ENCODE peak calls at places on chromosomes 13 and 19, in five cellular contexts. One of them, this sample, is unnamed.

GRCh38 chr19:42683917-42684513 is 56.3 kb downstream of the PSG3 start:
- DNase-seq in H9: no peak
- DNase-seq in H1: peak; percentile 46
- DNase-seq in mesenchymal stem cell: peak; percentile 7
- DNase-seq in IMR-90: peak; percentile 31
- DNase-seq in this sample: no peak

GRCh38 chr19:12953456-12954149 is 3.4 kb downstream of the GADD45GIP1 start:
- DNase-seq in H1: no peak
- DNase-seq in H9: no peak
- DNase-seq in IMR-90: no peak
- DNase-seq in mesenchymal stem cell: no peak
- DNase-seq in this sample: no peak

GRCh38 chr13:98947925-98948324 is 29.9 kb downstream of the DOCK9 start:
- DNase-seq in H1: no peak
- DNase-seq in H9: no peak
- DNase-seq in mesenchymal stem cell: peak; percentile 25
- DNase-seq in IMR-90: no peak
- DNase-seq in this sample: no peak

GRCh38 chr19:44308011-44308410 is 3.2 kb upstream of the ZNF235 start:
- DNase-seq in H9: no peak
- DNase-seq in H1: no peak
- DNase-seq in IMR-90: no peak
- DNase-seq in mesenchymal stem cell: no peak
- DNase-seq in this sample: no peak

GRCh38 chr19:35449347-35450043 is 1.4 kb downstream of the FFAR2 start:
- DNase-seq in H1: no peak
- DNase-seq in H9: no peak
- DNase-seq in IMR-90: no peak
- DNase-seq in mesenchymal stem cell: no peak
- DNase-seq in this sample: no peak

GRCh38 chr19:24048261-24048660 is 38.7 kb upstream of the ZNF254 start:
- DNase-seq in H1: no peak
- DNase-seq in H9: peak; percentile 27
- DNase-seq in mesenchymal stem cell: no peak
- DNase-seq in IMR-90: no peak
- DNase-seq in this sample: no peak

GRCh38 chr13:98941536-98941935 is 36.3 kb downstream of the DOCK9 start:
- DNase-seq in IMR-90: no peak
- DNase-seq in H1: no peak
- DNase-seq in H9: no peak
- DNase-seq in mesenchymal stem cell: no peak
- DNase-seq in this sample: no peak

GRCh38 chr13:110869805-110870706 is 44.8 kb downstream of the ANKRD10 start:
- DNase-seq in IMR-90: peak; percentile 100
- DNase-seq in mesenchymal stem cell: peak; percentile 100
- DNase-seq in H1: peak; percentile 59
- DNase-seq in H9: peak; percentile 74
- DNase-seq in this sample: no peak

GRCh38 chr13:97339019-97339988 is 94.7 kb upstream of the RAP2A start:
- DNase-seq in H1: no peak
- DNase-seq in mesenchymal stem cell: peak; percentile 67
- DNase-seq in H9: no peak
- DNase-seq in IMR-90: peak; percentile 98
- DNase-seq in this sample: no peak

GRCh38 chr13:51221674-51222509 is at the start of gene FAM124A:
- DNase-seq in H9: no peak
- DNase-seq in H1: peak; percentile 80
- DNase-seq in IMR-90: peak; percentile 4
- DNase-seq in mesenchymal stem cell: peak; percentile 32
- DNase-seq in this sample: peak; percentile 70

GRCh38 chr19:10611907-10612306 is 13.4 kb upstream of the SLC44A2 start:
- DNase-seq in IMR-90: no peak
- DNase-seq in H1: no peak
- DNase-seq in mesenchymal stem cell: no peak
- DNase-seq in H9: no peak
- DNase-seq in this sample: no peak

GRCh38 chr19:40366697-40367561 is 18.4 kb downstream of the PLD3 start:
- DNase-seq in mesenchymal stem cell: peak; percentile 87
- DNase-seq in H9: peak; percentile 77
- DNase-seq in H1: peak; percentile 75
- DNase-seq in IMR-90: peak; percentile 24
- DNase-seq in this sample: peak; percentile 58

GRCh38 chr13:79393564-79394249 is 12.3 kb downstream of the RBM26 start:
- DNase-seq in H1: no peak
- DNase-seq in IMR-90: no peak
- DNase-seq in H9: no peak
- DNase-seq in mesenchymal stem cell: no peak
- DNase-seq in this sample: no peak

GRCh38 chr19:14391156-14391821 is 10.0 kb downstream of the ADGRE5 start:
- DNase-seq in H9: no peak
- DNase-seq in H1: no peak
- DNase-seq in IMR-90: no peak
- DNase-seq in mesenchymal stem cell: no peak
- DNase-seq in this sample: no peak

GRCh38 chr13:84405286-84405685 is 523.0 kb upstream of the SLITRK1 start:
- DNase-seq in H9: no peak
- DNase-seq in mesenchymal stem cell: no peak
- DNase-seq in IMR-90: peak; percentile 64
- DNase-seq in H1: no peak
- DNase-seq in this sample: no peak

GRCh38 chr13:79780240-79780639 is 299.3 kb downstream of the NDFIP2 start:
- DNase-seq in H1: no peak
- DNase-seq in mesenchymal stem cell: peak; percentile 51
- DNase-seq in IMR-90: peak; percentile 42
- DNase-seq in H9: no peak
- DNase-seq in this sample: no peak

GRCh38 chr19:35462476-35462953 is 14.5 kb downstream of the FFAR2 start:
- DNase-seq in H1: no peak
- DNase-seq in mesenchymal stem cell: peak; percentile 29
- DNase-seq in H9: no peak
- DNase-seq in IMR-90: no peak
- DNase-seq in this sample: no peak

GRCh38 chr19:37954421-37954874 is 47.4 kb downstream of the SIPA1L3 start:
- DNase-seq in mesenchymal stem cell: no peak
- DNase-seq in H9: no peak
- DNase-seq in IMR-90: no peak
- DNase-seq in H1: no peak
- DNase-seq in this sample: no peak

GRCh38 chr13:112814905-112815585 is 125.2 kb downstream of the ATP11A start:
- DNase-seq in IMR-90: peak; percentile 44
- DNase-seq in H9: no peak
- DNase-seq in mesenchymal stem cell: peak; percentile 15
- DNase-seq in H1: no peak
- DNase-seq in this sample: no peak

GRCh38 chr13:19601749-19602725 is 31.4 kb upstream of the MPHOSPH8 start:
- DNase-seq in H9: peak; percentile 64
- DNase-seq in IMR-90: peak; percentile 27
- DNase-seq in H1: peak; percentile 80
- DNase-seq in mesenchymal stem cell: peak; percentile 37
- DNase-seq in this sample: peak; percentile 40

GRCh38 chr19:1674293-1674679 is 21.9 kb upstream of the TCF3 start:
- DNase-seq in mesenchymal stem cell: no peak
- DNase-seq in H1: no peak
- DNase-seq in H9: peak; percentile 22
- DNase-seq in IMR-90: no peak
- DNase-seq in this sample: no peak

GRCh38 chr13:47794963-47795362 is 206.1 kb downstream of the SUCLA2 start:
- DNase-seq in H9: no peak
- DNase-seq in IMR-90: peak; percentile 2
- DNase-seq in mesenchymal stem cell: peak; percentile 22
- DNase-seq in H1: no peak
- DNase-seq in this sample: no peak

GRCh38 chr13:23579886-23580706 is 9.9 kb downstream of the TNFRSF19 start:
- DNase-seq in H1: peak; percentile 63
- DNase-seq in H9: no peak
- DNase-seq in IMR-90: peak; percentile 40
- DNase-seq in mesenchymal stem cell: peak; percentile 6
- DNase-seq in this sample: no peak

GRCh38 chr19:1856345-1856697 is 7.1 kb downstream of the KLF16 start:
- DNase-seq in H1: peak; percentile 53
- DNase-seq in mesenchymal stem cell: no peak
- DNase-seq in H9: no peak
- DNase-seq in IMR-90: no peak
- DNase-seq in this sample: no peak

GRCh38 chr19:13848811-13849241 is 28.1 kb upstream of the NANOS3 start:
- DNase-seq in mesenchymal stem cell: peak; percentile 66
- DNase-seq in H1: no peak
- DNase-seq in H9: no peak
- DNase-seq in IMR-90: no peak
- DNase-seq in this sample: no peak

GRCh38 chr19:17415107-17415506 is 4.7 kb upstream of the MVB12A start:
- DNase-seq in IMR-90: no peak
- DNase-seq in H9: peak; percentile 79
- DNase-seq in mesenchymal stem cell: peak; percentile 49
- DNase-seq in H1: no peak
- DNase-seq in this sample: no peak

DNA sequence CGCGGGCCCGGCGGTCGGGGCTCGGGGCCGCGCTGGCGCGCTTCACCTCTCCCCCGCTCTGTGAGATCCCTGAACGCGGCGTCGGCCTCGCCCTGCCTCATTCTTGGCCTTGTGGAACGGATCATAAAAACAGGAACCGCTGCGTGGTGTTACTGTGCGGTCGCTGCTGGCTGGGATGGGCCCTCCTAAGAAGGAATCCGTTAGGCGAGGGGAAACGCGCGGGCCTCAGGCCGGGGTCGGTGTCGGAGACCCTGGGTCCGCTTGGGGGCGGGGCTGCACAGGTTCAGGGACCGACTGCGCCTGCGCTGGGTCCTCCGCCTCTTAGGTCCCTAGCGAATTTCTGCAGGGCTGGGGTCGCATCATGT is 381 bp downstream of the CKAP2 start:
- DNase-seq in H9: peak; percentile 86
- DNase-seq in IMR-90: peak; percentile 43
- DNase-seq in H1: peak; percentile 94
- DNase-seq in mesenchymal stem cell: peak; percentile 83
- DNase-seq in this sample: peak; percentile 76
- H4K8ac ChIP-seq in H9: no peak overlapping the region
- H4K8ac ChIP-seq in IMR-90: peak overlapping the region; percentile 20
- H4K8ac ChIP-seq in H1: peak overlapping the region; percentile 69
- H4K8ac ChIP-seq in mesenchymal stem cell: no peak overlapping the region
- H4K8ac ChIP-seq in this sample: peak overlapping the region; percentile 9

DNA sequence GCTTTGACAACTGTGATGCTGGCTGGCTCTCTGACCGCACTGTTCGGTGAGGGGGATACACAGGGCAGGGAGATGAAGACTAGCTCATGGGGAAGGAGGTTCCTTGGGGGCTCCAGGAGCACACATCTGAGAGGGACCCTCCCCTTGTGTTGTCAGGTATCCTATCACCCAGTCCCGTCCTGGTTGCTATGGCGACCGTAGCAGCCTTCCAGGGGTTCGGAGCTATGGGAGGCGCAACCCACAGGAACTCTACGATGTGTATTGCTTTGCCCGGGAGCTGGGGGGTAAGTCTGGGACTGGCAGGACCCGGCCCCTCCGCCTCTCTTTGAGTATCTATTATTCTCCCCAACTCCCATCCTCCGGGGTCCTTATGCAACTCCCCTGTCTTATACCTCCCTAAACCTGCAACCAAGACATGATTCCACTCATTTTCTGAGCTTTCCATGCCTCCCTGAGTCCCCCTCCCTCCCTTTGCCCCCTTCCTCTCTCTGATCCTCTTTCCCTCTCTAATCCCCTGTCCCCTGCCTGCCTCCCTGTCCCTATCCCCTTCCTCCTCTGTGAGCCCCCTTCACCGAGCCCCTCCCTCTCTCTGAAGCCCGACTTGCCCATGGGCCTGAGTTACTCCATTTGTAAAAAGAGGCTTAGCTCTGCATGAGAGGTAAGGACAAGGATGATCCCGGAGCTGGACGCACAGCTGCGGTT is 12.5 kb downstream of the NCAN start:
- DNase-seq in mesenchymal stem cell: no peak
- DNase-seq in H9: no peak
- DNase-seq in IMR-90: no peak
- DNase-seq in H1: no peak
- DNase-seq in this sample: no peak
- H2AFZ ChIP-seq in mesenchymal stem cell: no peak overlapping the region
- H2AFZ ChIP-seq in H9: no peak overlapping the region
- H2AFZ ChIP-seq in IMR-90: peak overlapping the region; percentile 91
- H2AFZ ChIP-seq in H1: no peak overlapping the region
- H2AFZ ChIP-seq in this sample: no peak overlapping the region

DNA sequence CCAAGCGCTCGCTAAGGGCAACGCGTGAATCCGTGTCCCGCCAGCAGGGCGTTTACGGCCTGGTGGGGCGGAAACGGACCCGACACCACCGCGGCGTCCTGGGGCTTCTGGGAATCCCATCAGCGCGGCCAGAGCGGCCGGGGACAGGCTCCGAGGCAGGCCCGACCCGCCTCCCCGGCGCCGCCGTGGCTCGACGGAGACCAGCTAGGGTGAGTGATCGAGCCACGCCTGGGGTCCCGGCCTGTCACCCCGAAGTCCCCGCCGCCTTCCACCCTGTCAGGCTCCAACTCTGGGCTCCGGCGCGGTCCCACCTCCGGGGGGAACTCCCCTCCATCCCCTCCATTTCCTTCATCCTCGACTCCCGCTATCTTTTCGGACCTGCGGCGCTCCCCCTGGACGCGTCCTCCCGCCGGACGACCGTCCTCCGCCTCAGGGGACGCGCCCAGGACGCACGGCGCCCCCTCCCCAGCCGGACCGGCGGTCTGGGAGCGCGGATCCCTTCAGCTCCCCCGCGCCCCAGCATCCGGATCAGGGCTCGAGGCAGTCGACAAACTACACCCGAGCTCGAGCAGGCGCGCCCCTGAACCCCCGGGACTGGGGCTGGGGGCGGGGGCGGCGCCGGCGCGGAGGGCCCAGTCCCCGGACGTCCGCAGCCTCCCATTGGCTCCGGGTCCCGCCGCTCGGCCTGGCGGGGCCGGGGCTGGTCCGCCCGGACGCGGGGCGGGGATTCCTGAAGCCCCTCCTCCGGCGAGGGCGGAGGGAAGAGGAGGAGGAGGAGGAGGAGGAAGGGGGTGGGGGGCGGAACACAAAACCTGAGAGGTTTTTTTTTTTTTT is 643 bp upstream of the BICRA start:
- DNase-seq in H1: peak; percentile 97
- DNase-seq in H9: peak; percentile 93
- DNase-seq in mesenchymal stem cell: peak; percentile 94
- DNase-seq in IMR-90: peak; percentile 90
- DNase-seq in this sample: peak; percentile 95
- H4K8ac ChIP-seq in H1: peak overlapping the region; percentile 66
- H4K8ac ChIP-seq in H9: no peak overlapping the region
- H4K8ac ChIP-seq in mesenchymal stem cell: peak overlapping the region; percentile 94
- H4K8ac ChIP-seq in IMR-90: peak overlapping the region; percentile 60
- H4K8ac ChIP-seq in this sample: peak overlapping the region; percentile 72

DNA sequence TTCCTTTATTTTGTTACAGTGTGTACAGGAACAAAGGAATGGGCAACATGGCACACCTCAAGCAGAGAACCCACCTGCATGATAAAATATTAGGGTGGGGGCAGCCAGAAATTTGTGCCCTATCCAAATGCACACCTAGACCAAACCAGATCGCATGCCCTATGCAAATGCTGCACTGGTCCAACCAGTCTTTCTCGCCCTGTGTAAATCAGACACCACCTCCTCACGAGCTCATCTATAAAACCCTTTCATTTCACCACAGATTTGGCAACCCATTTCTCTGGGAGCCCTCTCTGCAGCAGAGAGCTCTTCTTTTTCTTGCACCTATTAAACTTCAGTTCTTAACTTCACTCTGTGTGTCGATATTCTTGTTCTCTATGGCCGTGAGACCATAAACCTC is 1559.2 kb downstream of the SLITRK1 start:
- DNase-seq in mesenchymal stem cell: no peak
- DNase-seq in H1: no peak
- DNase-seq in IMR-90: no peak
- DNase-seq in H9: no peak
- DNase-seq in this sample: no peak
- H2AFZ ChIP-seq in mesenchymal stem cell: no peak overlapping the region
- H2AFZ ChIP-seq in H1: no peak overlapping the region
- H2AFZ ChIP-seq in IMR-90: no peak overlapping the region
- H2AFZ ChIP-seq in H9: no peak overlapping the region
- H2AFZ ChIP-seq in this sample: no peak overlapping the region

This sample was measured in neuronal stem cell.